ENCODE peak calls at places on chromosomes 3 and 15, in six cellular contexts. E is stimulated activated CD8-positive, alpha-beta memory T cell treated with anti-CD3 and anti-CD28 coated beads, Interleukin-4, amount 100 ng/mL, for 24 hours; S is breast epithelium; J is hypothalamus; X is activated naive CD4-positive, alpha-beta T cell treated with Interleukin-2 at 50 U/mL for 16 hours; Y is H7. U is an unnamed sample.

GRCh38 chr3:8864570-8865350 is 95.3 kb upstream of the OXTR start:
- DNase-seq in E (no peak), S (no peak), J (no peak), X (no peak), Y (peak; percentile 27), U (no peak)

GRCh38 chr3:156602424-156602823 is 47.5 kb upstream of the SSR3 start:
- DNase-seq in E (no peak), S (no peak), J (no peak), X (no peak), Y (no peak), U (no peak)

GRCh38 chr15:84402856-84403608 is 167.5 kb downstream of the GOLGA6L4 start:
- DNase-seq in E (no peak), S (peak; percentile 8), J (no peak), X (no peak), Y (no peak), U (no peak)

GRCh38 chr15:59689626-59690236 is 611 bp upstream of the BNIP2 start:
- DNase-seq in E (peak; percentile 29), S (peak; percentile 88), J (no peak), X (peak; percentile 60), Y (no peak), U (peak; percentile 61)

GRCh38 chr3:57127849-57128566 is 37.1 kb downstream of the IL17RD start:
- DNase-seq in E (no peak), S (no peak), J (no peak), X (no peak), Y (no peak), U (no peak)

GRCh38 chr3:16511561-16512434 is 1.7 kb downstream of the RFTN1 start:
- DNase-seq in E (peak; percentile 57), S (peak; percentile 30), J (no peak), X (peak; percentile 79), Y (peak; percentile 46), U (peak; percentile 91)

GRCh38 chr15:88166330-88166993 is 90.1 kb downstream of the NTRK3 start:
- DNase-seq in E (no peak), S (no peak), J (no peak), X (no peak), Y (peak; percentile 78), U (no peak)

GRCh38 chr3:45790611-45791010 is 5.7 kb downstream of the SLC6A20 start:
- DNase-seq in E (no peak), S (no peak), J (no peak), X (no peak), Y (no peak), U (no peak)

GRCh38 chr3:147915057-147915456 is 505.9 kb downstream of the ZIC1 start:
- DNase-seq in E (no peak), S (no peak), J (no peak), X (no peak), Y (no peak), U (no peak)

GRCh38 chr3:195187609-195188529 is 83.1 kb downstream of the XXYLT1 start:
- DNase-seq in E (no peak), S (peak; percentile 37), J (no peak), X (no peak), Y (no peak), U (no peak)

GRCh38 chr3:196397941-196398340 is 34.3 kb downstream of the UBXN7 start:
- DNase-seq in E (no peak), S (no peak), J (no peak), X (no peak), Y (no peak), U (no peak)

GRCh38 chr3:42013652-42014442 is 51.9 kb upstream of the ULK4 start:
- DNase-seq in E (peak; percentile 15), S (no peak), J (no peak), X (peak; percentile 50), Y (peak; percentile 81), U (peak; percentile 34)

GRCh38 chr15:29435811-29436210 is 166.2 kb upstream of the NSMCE3 start:
- DNase-seq in E (no peak), S (no peak), J (no peak), X (no peak), Y (no peak), U (no peak)

GRCh38 chr3:28328188-28329151 is 20.1 kb upstream of the ZCWPW2 start:
- DNase-seq in E (no peak), S (no peak), J (no peak), X (no peak), Y (no peak), U (no peak)

GRCh38 chr3:66396161-66396760 is 104.6 kb downstream of the LRIG1 start:
- DNase-seq in E (no peak), S (no peak), J (no peak), X (no peak), Y (no peak), U (no peak)

GRCh38 chr3:124770341-124771082 is 40.3 kb downstream of the UMPS start:
- DNase-seq in E (no peak), S (no peak), J (no peak), X (no peak), Y (peak; percentile 76), U (no peak)

GRCh38 chr3:102112706-102113230 is 263.5 kb downstream of the NFKBIZ start:
- DNase-seq in E (no peak), S (no peak), J (no peak), X (no peak), Y (no peak), U (no peak)

GRCh38 chr3:48507256-48508061 is 3.5 kb upstream of the SHISA5 start:
- DNase-seq in E (peak; percentile 46), S (peak; percentile 73), J (no peak), X (peak; percentile 76), Y (peak; percentile 90), U (peak; percentile 70)

U was measured in stimulated activated CD4-positive, alpha-beta T cell treated with anti-CD3 and anti-CD28 coated beads, Interleukin-1b, Interleukin-23, amount 100 ng/mL, for 48 hours.